ENCODE peak calls at places on chromosome 7, in six cellular contexts. U, S, G, Z, F and B are unnamed samples.

GRCh38 chr7:99864041-99864440 is 12.8 kb downstream of the OR2AE1 start:
- DNase-seq in Z (no peak), U (no peak), S (no peak), G (no peak), F (no peak), B (no peak)

GRCh38 chr7:76296743-76297740 is 5.4 kb upstream of the HSPB1 start:
- DNase-seq in Z (no peak), F (peak), S (peak), G (peak), U (no peak), B (peak)

GRCh38 chr7:26200113-26200443 is 468 bp downstream of the HNRNPA2B1 start:
- DNase-seq in G (peak), U (peak), Z (peak), F (peak), S (peak), B (peak)

GRCh38 chr7:127632276-127632910 is 14.5 kb upstream of the PAX4 start:
- DNase-seq in F (no peak), S (no peak), U (no peak), G (peak), Z (no peak), B (no peak)

GRCh38 chr7:104033837-104034236 is 44.4 kb upstream of the RELN start:
- DNase-seq in U (no peak), G (no peak), Z (no peak), F (no peak), S (no peak), B (no peak)

GRCh38 chr7:77288676-77289320 is 89.2 kb upstream of the FGL2 start:
- DNase-seq in Z (no peak), U (no peak), F (no peak), S (no peak), G (no peak), B (no peak)

GRCh38 chr7:140723002-140723401 is 26.5 kb downstream of the NDUFB2 start:
- DNase-seq in G (no peak), Z (no peak), S (no peak), U (no peak), F (no peak), B (no peak)

GRCh38 chr7:2299131-2299829 is 15.0 kb downstream of the SNX8 start:
- DNase-seq in S (no peak), Z (no peak), F (peak), G (peak), U (no peak), B (no peak)

GRCh38 chr7:47102442-47102841 is 479.5 kb downstream of the TNS3 start:
- DNase-seq in U (no peak), G (no peak), F (peak), Z (peak), S (no peak), B (no peak)

GRCh38 chr7:585873-586272 is 66.2 kb upstream of the PDGFA start:
- DNase-seq in F (no peak), U (no peak), Z (no peak), S (no peak), G (no peak), B (no peak)

GRCh38 chr7:47568569-47568968 is 13.3 kb downstream of the TNS3 start:
- DNase-seq in U (no peak), Z (peak), F (no peak), G (no peak), S (no peak), B (no peak)